ENCODE peak calls at places on chromosome 2, in nine cellular contexts. X is PC-9; V is T-helper 1 cell; G is NCI-H774; U is chondrocyte; T is nucleus accumbens; F is left kidney; H is effector CD8-positive, alpha-beta T cell; C is stimulated activated CD4-positive, alpha-beta T cell treated with anti-CD3 and anti-CD28 coated beads, Interleukin-1b, Interleukin-23, amount 100 ng/mL, for 48 hours. A is an unnamed sample.

GRCh38 chr2:134401789-134402188 is 147.9 kb downstream of the MGAT5 start:
- DNase-seq in V (no peak), F (no peak), X (no peak), H (no peak), C (no peak), G (no peak), U (no peak), T (no peak), A (no peak)

GRCh38 chr2:24827321-24828261 is 34.4 kb downstream of the CENPO start:
- DNase-seq in T (peak; percentile 90), X (peak; percentile 64), V (peak; percentile 46), G (peak; percentile 62), F (peak; percentile 93), C (peak; percentile 71), H (peak; percentile 48), U (no peak), A (peak; percentile 92)

GRCh38 chr2:99488587-99488998 is 1.2 kb downstream of the REV1 start:
- DNase-seq in V (no peak), U (no peak), X (peak; percentile 31), F (peak; percentile 50), H (no peak), C (no peak), G (no peak), T (no peak), A (no peak)

GRCh38 chr2:22703286-22703925 is 681.6 kb upstream of the KLHL29 start:
- DNase-seq in T (no peak), F (peak; percentile 58), H (no peak), X (no peak), V (no peak), U (no peak), C (no peak), G (no peak), A (no peak)

GRCh38 chr2:64766841-64767669 is 113.3 kb upstream of the SERTAD2 start:
- DNase-seq in T (no peak), F (no peak), V (no peak), X (no peak), C (no peak), G (no peak), H (no peak), U (no peak), A (peak; percentile 60)

GRCh38 chr2:237450108-237450507 is 36.1 kb upstream of the COL6A3 start:
- DNase-seq in H (no peak), U (no peak), V (no peak), C (no peak), X (no peak), G (no peak), F (no peak), T (no peak), A (no peak)

GRCh38 chr2:164657129-164657528 is 35.8 kb upstream of the GRB14 start:
- DNase-seq in F (no peak), C (no peak), V (no peak), G (no peak), U (no peak), H (no peak), T (peak; percentile 1), X (no peak), A (no peak)

GRCh38 chr2:40721595-40721994 is 269.7 kb upstream of the SLC8A1 start:
- DNase-seq in T (no peak), H (no peak), U (no peak), C (no peak), G (no peak), X (no peak), F (no peak), V (no peak), A (no peak)

GRCh38 chr2:239393941-239394340 is 6.9 kb downstream of the HDAC4 start:
- DNase-seq in T (no peak), H (no peak), X (no peak), C (no peak), V (no peak), F (peak; percentile 68), U (no peak), G (no peak), A (no peak)

GRCh38 chr2:126227250-126227649 is 428.7 kb upstream of the GYPC start:
- DNase-seq in T (no peak), F (no peak), G (no peak), X (no peak), V (no peak), U (no peak), C (no peak), H (no peak), A (no peak)